ENCODE peak calls at places on chromosomes 3 and 15, in four cellular contexts. E, A, P and R are unnamed samples.

GRCh38 chr3:161927131-161927530 is 430.5 kb downstream of the OTOL1 start:
- DNase-seq in E (no peak), A (no peak), P (no peak), R (no peak)

GRCh38 chr3:50268703-50269451 is at the start of gene SEMA3B:
- DNase-seq in E (peak), A (no peak), P (no peak), R (peak)

GRCh38 chr15:48086582-48086981 is 34.2 kb upstream of the SLC24A5 start:
- DNase-seq in E (no peak), A (no peak), P (no peak), R (no peak)

GRCh38 chr15:95922431-95922830 is 408.1 kb upstream of the NR2F2 start:
- DNase-seq in E (no peak), A (no peak), P (no peak), R (no peak)

GRCh38 chr3:150408232-150409124 is at the start of gene TSC22D2:
- DNase-seq in E (peak), A (peak), P (peak), R (peak)

GRCh38 chr3:49165771-49166751 is at the start of gene CCDC71:
- DNase-seq in E (peak), A (peak), P (peak), R (peak)

GRCh38 chr3:11170052-11170770 is 15.9 kb downstream of the HRH1 start:
- DNase-seq in E (no peak), A (no peak), P (no peak), R (no peak)

GRCh38 chr3:146883292-146883691 is 278.1 kb upstream of the PLSCR5 start:
- DNase-seq in E (no peak), A (no peak), P (no peak), R (no peak)

GRCh38 chr15:68719051-68719450 is 101.6 kb downstream of the ANP32A start:
- DNase-seq in E (no peak), A (no peak), P (no peak), R (no peak)

GRCh38 chr3:55939287-55939686 is 452.2 kb upstream of the WNT5A start:
- DNase-seq in E (no peak), A (no peak), P (no peak), R (no peak)

GRCh38 chr3:81816473-81817260 is 55.2 kb upstream of the GBE1 start:
- DNase-seq in E (no peak), A (no peak), P (no peak), R (no peak)

GRCh38 chr3:176219970-176220369 is 977.3 kb downstream of the TBL1XR1 start:
- DNase-seq in E (no peak), A (peak), P (no peak), R (no peak)

GRCh38 chr15:95864467-95864886 is 466.0 kb upstream of the NR2F2 start:
- DNase-seq in E (peak), A (no peak), P (no peak), R (peak)

GRCh38 chr3:89368846-89369245 is 261.4 kb downstream of the EPHA3 start:
- DNase-seq in E (no peak), A (no peak), P (no peak), R (no peak)

GRCh38 chr15:31472636-31473383 is 146.2 kb downstream of the KLF13 start:
- DNase-seq in E (peak), A (no peak), P (no peak), R (peak)

GRCh38 chr15:60523056-60523455 is 44.1 kb upstream of the ICE2 start:
- DNase-seq in E (no peak), A (no peak), P (no peak), R (no peak)

GRCh38 chr3:158384019-158384418 is 187.0 kb upstream of the MLF1 start:
- DNase-seq in E (no peak), A (no peak), P (no peak), R (no peak)

GRCh38 chr3:124832782-124833709 is 54.1 kb downstream of the ITGB5 start:
- DNase-seq in E (no peak), A (no peak), P (no peak), R (no peak)

GRCh38 chr3:196688349-196688748 is 23.7 kb downstream of the CEP19 start:
- DNase-seq in E (peak), A (no peak), P (no peak), R (no peak)

GRCh38 chr15:71093089-71094024 is 21.9 kb upstream of the THSD4 start:
- DNase-seq in E (no peak), A (no peak), P (no peak), R (no peak)

GRCh38 chr15:90037510-90037860 is 36.4 kb downstream of the ZNF710 start:
- DNase-seq in E (no peak), A (no peak), P (no peak), R (no peak)

GRCh38 chr15:57528940-57529565 is 62.7 kb upstream of the MYZAP start:
- DNase-seq in E (no peak), A (no peak), P (no peak), R (no peak)

GRCh38 chr15:67179411-67179995 is 75.0 kb downstream of the AAGAB start:
- DNase-seq in E (no peak), A (no peak), P (no peak), R (no peak)

GRCh38 chr3:11662392-11662990 is 18.8 kb upstream of the VGLL4 start:
- DNase-seq in E (no peak), A (no peak), P (no peak), R (no peak)

GRCh38 chr3:194540268-194540937 is 53.6 kb upstream of the ATP13A3 start:
- DNase-seq in E (peak), A (no peak), P (no peak), R (no peak)

GRCh38 chr15:40952301-40952900 is 870 bp upstream of the CHAC1 start:
- DNase-seq in E (no peak), A (no peak), P (peak), R (no peak)

GRCh38 chr3:50008931-50009330 is 69.0 kb downstream of the RBM6 start:
- DNase-seq in E (no peak), A (no peak), P (no peak), R (no peak)

GRCh38 chr3:134892317-134892716 is 97.3 kb downstream of the EPHB1 start:
- DNase-seq in E (no peak), A (no peak), P (no peak), R (no peak)

GRCh38 chr15:44535509-44536297 is 1.2 kb upstream of the EIF3J start:
- DNase-seq in E (no peak), A (no peak), P (peak), R (peak)

GRCh38 chr15:39000008-39000734 is 435.6 kb upstream of the RASGRP1 start:
- DNase-seq in E (peak), A (no peak), P (no peak), R (no peak)

GRCh38 chr3:136728434-136728833 is 23.7 kb downstream of the STAG1 start:
- DNase-seq in E (no peak), A (no peak), P (no peak), R (no peak)

GRCh38 chr3:66210687-66211295 is 10.0 kb upstream of the SLC25A26 start:
- DNase-seq in E (no peak), A (no peak), P (no peak), R (no peak)

GRCh38 chr3:29412117-29412516 is 131.2 kb downstream of the RBMS3 start:
- DNase-seq in E (no peak), A (no peak), P (no peak), R (no peak)

GRCh38 chr3:108100906-108101305 is 10.1 kb upstream of the CD47 start:
- DNase-seq in E (no peak), A (no peak), P (no peak), R (no peak)

GRCh38 chr3:108102420-108103039 is 11.7 kb upstream of the CD47 start:
- DNase-seq in E (no peak), A (no peak), P (no peak), R (no peak)

GRCh38 chr3:108099203-108099602 is 8.4 kb upstream of the CD47 start:
- DNase-seq in E (no peak), A (no peak), P (no peak), R (no peak)

GRCh38 chr3:108097326-108098035 is 6.7 kb upstream of the CD47 start:
- DNase-seq in E (no peak), A (no peak), P (no peak), R (no peak)

GRCh38 chr3:108099679-108100428 is 9.0 kb upstream of the CD47 start:
- DNase-seq in E (peak), A (no peak), P (no peak), R (no peak)
- H3K27ac ChIP-seq in E (no peak), A (no peak), P (no peak), R (no peak)

DNA sequence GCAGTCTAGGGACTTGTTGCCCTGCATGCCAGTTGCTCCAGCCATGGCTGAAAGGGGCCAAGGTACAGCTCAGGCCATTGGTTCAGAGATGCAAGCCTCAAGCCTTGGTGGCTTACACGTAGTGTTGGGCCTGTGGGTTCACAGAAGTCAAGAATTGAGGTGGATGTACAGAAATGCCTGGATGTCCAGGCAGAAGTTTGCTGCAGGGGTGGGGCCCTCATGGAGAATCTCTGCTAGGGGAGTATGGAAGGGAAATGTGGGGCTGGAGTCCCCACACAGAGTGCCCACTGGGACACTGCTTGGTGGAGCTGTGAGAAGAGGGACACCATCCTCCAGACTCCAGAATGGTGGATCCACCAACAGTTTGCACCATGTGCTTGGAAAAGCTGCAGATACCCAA is 10.6 kb upstream of the B3GNT5 start:
- DNase-seq in E (no peak), A (no peak), P (no peak), R (no peak)
- H3K27ac ChIP-seq in E (no peak), A (no peak), P (no peak), R (no peak)

GRCh38 chr3:25292604-25293003 is 135.5 kb upstream of the RARB start:
- DNase-seq in E (no peak), A (no peak), P (no peak), R (no peak)
- H3K27ac ChIP-seq in E (no peak), A (no peak), P (no peak), R (no peak)

DNA sequence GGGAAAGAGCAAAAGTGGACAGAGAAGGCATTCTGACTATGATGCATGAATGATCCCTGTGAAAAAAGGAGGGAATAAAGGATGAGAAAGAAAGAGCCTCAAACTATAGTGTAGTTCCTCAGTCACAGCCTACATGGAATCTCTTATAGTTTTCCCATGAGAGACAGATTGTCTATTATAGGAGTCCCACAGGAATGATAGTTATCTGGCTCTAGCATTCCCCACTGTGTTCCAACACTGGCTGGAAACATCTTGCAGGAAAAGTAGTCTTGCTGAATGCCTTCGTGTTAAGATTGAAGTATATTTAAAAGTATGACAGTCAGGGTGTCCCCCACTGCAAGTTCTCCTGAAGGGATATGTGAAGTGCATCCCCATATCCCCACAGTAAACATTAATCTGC is 641.5 kb upstream of the NECTIN3 start:
- DNase-seq in E (no peak), A (no peak), P (no peak), R (no peak)
- H3K27ac ChIP-seq in E (no peak), A (no peak), P (no peak), R (no peak)

GRCh38 chr3:171936231-171936841 is 93.2 kb downstream of the TMEM212 start:
- DNase-seq in E (no peak), A (no peak), P (no peak), R (no peak)
- H3K27ac ChIP-seq in E (no peak), A (no peak), P (no peak), R (no peak)